ENCODE peak calls at places on chromosomes 16 and 17, in six cellular contexts. D is cardiac fibroblast, K is posterior vena cava, U is glomerular endothelial cell, Y is DMS 273 treated with DMSO at 0.1 percent for 48 hours, H is endothelial cell. M is an unnamed sample.

GRCh38 chr16:24525970-24526559 is 13.3 kb upstream of the RBBP6 start:
- DNase-seq in D (peak), K (no peak), U (no peak), Y (no peak), H (no peak), M (no peak)

GRCh38 chr17:43949777-43950176 is 4.0 kb downstream of the PYY start:
- DNase-seq in D (peak), K (no peak), U (no peak), Y (no peak), H (no peak), M (no peak)

GRCh38 chr17:65175952-65176351 is 38.8 kb downstream of the RGS9 start:
- DNase-seq in D (no peak), K (no peak), U (no peak), Y (no peak), H (no peak), M (no peak)

GRCh38 chr17:35898283-35899070 is 18.3 kb upstream of the CCL5 start:
- DNase-seq in D (no peak), K (no peak), U (no peak), Y (no peak), H (no peak), M (no peak)

GRCh38 chr17:72501404-72502110 is 380.7 kb downstream of the SOX9 start:
- DNase-seq in D (no peak), K (no peak), U (no peak), Y (no peak), H (no peak), M (no peak)

GRCh38 chr16:15055141-15056053 is 477 bp downstream of the NTAN1 start:
- DNase-seq in D (peak), K (peak), U (no peak), Y (no peak), H (no peak), M (no peak)

GRCh38 chr17:31722251-31723056 is 136.6 kb downstream of the COPRS start:
- DNase-seq in D (peak), K (no peak), U (peak), Y (no peak), H (no peak), M (no peak)

GRCh38 chr17:69175812-69176517 is 34.3 kb upstream of the ABCA6 start:
- DNase-seq in D (peak), K (no peak), U (no peak), Y (no peak), H (no peak), M (no peak)

GRCh38 chr16:57163842-57164241 is 22.0 kb downstream of the PSME3IP1 start:
- DNase-seq in D (no peak), K (no peak), U (no peak), Y (no peak), H (no peak), M (no peak)

GRCh38 chr17:82330322-82331239 is 3.0 kb downstream of the SECTM1 start:
- DNase-seq in D (peak), K (no peak), U (no peak), Y (peak), H (no peak), M (no peak)

GRCh38 chr16:85310868-85311585 is 198.8 kb upstream of the CIBAR2 start:
- DNase-seq in D (no peak), K (no peak), U (no peak), Y (no peak), H (no peak), M (no peak)

GRCh38 chr16:58499615-58500328 is at the start of gene NDRG4:
- DNase-seq in D (peak), K (peak), U (no peak), Y (peak), H (peak), M (no peak)

GRCh38 chr16:84278968-84279367 is 15.7 kb upstream of the WFDC1 start:
- DNase-seq in D (no peak), K (peak), U (no peak), Y (no peak), H (no peak), M (no peak)

GRCh38 chr16:2008631-2009301 is 855 bp downstream of the ZNF598 start:
- DNase-seq in D (peak), K (no peak), U (no peak), Y (no peak), H (no peak), M (no peak)

GRCh38 chr17:72588961-72589360 is 468.1 kb downstream of the SOX9 start:
- DNase-seq in D (no peak), K (peak), U (no peak), Y (peak), H (no peak), M (peak)

GRCh38 chr16:88700322-88700635 is 5.9 kb downstream of the RNF166 start:
- DNase-seq in D (no peak), K (no peak), U (no peak), Y (no peak), H (no peak), M (no peak)

GRCh38 chr16:58236831-58237230 is 38.9 kb upstream of the CSNK2A2 start:
- DNase-seq in D (no peak), K (no peak), U (no peak), Y (no peak), H (no peak), M (no peak)

GRCh38 chr17:2710804-2711607 is 558 bp downstream of the CLUH start:
- DNase-seq in D (no peak), K (peak), U (no peak), Y (no peak), H (no peak), M (no peak)

GRCh38 chr16:89481556-89481955 is 8.8 kb downstream of the ANKRD11 start:
- DNase-seq in D (no peak), K (no peak), U (no peak), Y (no peak), H (no peak), M (no peak)

GRCh38 chr17:20059728-20060188 is 50.6 kb downstream of the SPECC1 start:
- DNase-seq in D (peak), K (no peak), U (no peak), Y (no peak), H (no peak), M (peak)

GRCh38 chr16:14579266-14579665 is 50.8 kb downstream of the PARN start:
- DNase-seq in D (no peak), K (no peak), U (no peak), Y (no peak), H (no peak), M (peak)

GRCh38 chr17:80477647-80478478 is 1.5 kb upstream of the NPTX1 start:
- DNase-seq in D (peak), K (no peak), U (no peak), Y (no peak), H (peak), M (no peak)

GRCh38 chr17:2081564-2081963 is 26.7 kb downstream of the HIC1 start:
- DNase-seq in D (peak), K (no peak), U (no peak), Y (no peak), H (no peak), M (no peak)

GRCh38 chr17:74160656-74161500 is 42.6 kb upstream of the RPL38 start:
- DNase-seq in D (no peak), K (peak), U (no peak), Y (no peak), H (no peak), M (no peak)

GRCh38 chr17:78210111-78210510 is 3.9 kb upstream of the BIRC5 start:
- DNase-seq in D (no peak), K (no peak), U (no peak), Y (no peak), H (no peak), M (no peak)

GRCh38 chr17:38591759-38592241 is 14.0 kb downstream of the SRCIN1 start:
- DNase-seq in D (peak), K (no peak), U (no peak), Y (no peak), H (no peak), M (no peak)

GRCh38 chr16:57679016-57679415 is 10.9 kb downstream of the ADGRG3 start:
- DNase-seq in D (no peak), K (no peak), U (no peak), Y (no peak), H (no peak), M (no peak)

GRCh38 chr17:45087496-45087975 is 26.4 kb downstream of the NMT1 start:
- DNase-seq in D (no peak), K (peak), U (no peak), Y (no peak), H (no peak), M (no peak)

GRCh38 chr17:2337811-2338657 is 733 bp downstream of the SGSM2 start:
- DNase-seq in D (peak), K (peak), U (no peak), Y (no peak), H (peak), M (no peak)

GRCh38 chr17:79840204-79840988 is 1.2 kb upstream of the CBX4 start:
- DNase-seq in D (peak), K (peak), U (no peak), Y (no peak), H (peak), M (no peak)

GRCh38 chr16:49889725-49890397 is 33.9 kb upstream of the ZNF423 start:
- DNase-seq in D (no peak), K (no peak), U (no peak), Y (no peak), H (no peak), M (no peak)

GRCh38 chr17:45102856-45103255 is 29.5 kb downstream of the PLCD3 start:
- DNase-seq in D (no peak), K (no peak), U (no peak), Y (no peak), H (no peak), M (no peak)

GRCh38 chr17:70168979-70169706 is at the start of gene KCNJ2:
- DNase-seq in D (peak), K (peak), U (no peak), Y (peak), H (peak), M (no peak)

M was measured in Panc1.